ENCODE peak calls at places on chromosome 4, in seven cellular contexts. R is K562, T is HepG2, D is HCT116, Q is SK-N-SH, S is H1, O is GM12878. A is an unnamed sample.

GRCh38 chr4:25440478-25441030 is 63.5 kb downstream of the ANAPC4 start:
- DNase-seq in R (no peak), T (no peak), D (no peak), Q (no peak), S (peak), O (no peak), A (no peak)

GRCh38 chr4:8896071-8896470 is 24.4 kb upstream of the HMX1 start:
- DNase-seq in R (no peak), T (no peak), D (no peak), Q (no peak), S (no peak), O (no peak), A (no peak)

GRCh38 chr4:150096625-150097024 is 18.4 kb downstream of the DCLK2 start:
- DNase-seq in R (no peak), T (no peak), D (no peak), Q (no peak), S (no peak), O (no peak), A (no peak)

GRCh38 chr4:159770398-159770797 is 667.5 kb downstream of the RAPGEF2 start:
- DNase-seq in R (no peak), T (no peak), D (no peak), Q (no peak), S (no peak), O (no peak), A (no peak)

GRCh38 chr4:151853034-151853433 is 92.2 kb upstream of the GATB start:
- DNase-seq in R (no peak), T (no peak), D (no peak), Q (no peak), S (no peak), O (no peak), A (no peak)

GRCh38 chr4:74665346-74665745 is 129.0 kb downstream of the BTC start:
- DNase-seq in R (no peak), T (no peak), D (peak), Q (no peak), S (no peak), O (no peak), A (no peak)

GRCh38 chr4:95546866-95547707 is 1.7 kb downstream of the UNC5C start:
- DNase-seq in R (no peak), T (no peak), D (no peak), Q (peak), S (peak), O (no peak), A (no peak)

GRCh38 chr4:128310266-128310697 is 22.7 kb upstream of the PGRMC2 start:
- DNase-seq in R (no peak), T (peak), D (no peak), Q (peak), S (peak), O (no peak), A (no peak)

GRCh38 chr4:74874785-74875367 is 58.0 kb upstream of the PARM1 start:
- DNase-seq in R (peak), T (peak), D (peak), Q (peak), S (no peak), O (peak), A (peak)

GRCh38 chr4:109040441-109040840 is 262.0 kb downstream of the COL25A1 start:
- DNase-seq in R (no peak), T (no peak), D (no peak), Q (no peak), S (no peak), O (no peak), A (no peak)

GRCh38 chr4:66972087-66972486 is 573.2 kb downstream of the CENPC start:
- DNase-seq in R (no peak), T (no peak), D (no peak), Q (no peak), S (no peak), O (no peak), A (no peak)

GRCh38 chr4:87103691-87104187 is 116.7 kb downstream of the KLHL8 start:
- DNase-seq in R (no peak), T (no peak), D (peak), Q (no peak), S (no peak), O (no peak), A (no peak)

GRCh38 chr4:88216395-88216794 is 58.0 kb upstream of the ABCG2 start:
- DNase-seq in R (no peak), T (peak), D (no peak), Q (no peak), S (peak), O (no peak), A (no peak)

GRCh38 chr4:105741548-105741947 is 33.0 kb downstream of the GSTCD start:
- DNase-seq in R (no peak), T (no peak), D (no peak), Q (peak), S (no peak), O (no peak), A (no peak)

GRCh38 chr4:85244638-85245037 is 230.3 kb upstream of the ARHGAP24 start:
- DNase-seq in R (no peak), T (no peak), D (no peak), Q (no peak), S (no peak), O (no peak), A (no peak)

GRCh38 chr4:85246055-85246454 is 228.9 kb upstream of the ARHGAP24 start:
- DNase-seq in R (no peak), T (no peak), D (no peak), Q (no peak), S (no peak), O (no peak), A (no peak)

GRCh38 chr4:85243857-85244256 is 231.1 kb upstream of the ARHGAP24 start:
- DNase-seq in R (no peak), T (no peak), D (no peak), Q (peak), S (no peak), O (no peak), A (no peak)
- TF ChIP-seq JUND in R (no peak), T (no peak), D (no peak), Q (no peak), S (no peak), O (no peak), A (no peak)

DNA sequence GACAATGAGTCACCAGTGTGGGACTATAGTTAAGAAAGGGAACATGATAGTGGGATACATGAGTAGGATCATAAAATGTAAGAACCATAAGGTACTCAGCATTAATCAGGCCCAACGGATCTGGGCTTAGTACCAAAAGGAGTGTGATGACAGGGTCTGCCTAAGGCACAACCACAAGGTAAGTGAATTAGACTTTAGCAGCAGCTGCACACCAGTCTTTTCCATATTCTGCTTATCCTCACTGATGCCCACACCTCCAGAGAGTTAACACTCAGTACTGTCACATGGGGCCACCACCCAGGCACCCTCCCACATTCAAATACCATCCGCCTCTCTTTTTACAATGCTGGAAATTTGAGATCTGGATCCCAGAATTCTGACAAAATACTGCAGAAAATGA is 135.5 kb upstream of the ADGRL3 start:
- DNase-seq in R (no peak), T (no peak), D (no peak), Q (no peak), S (no peak), O (no peak), A (no peak)
- TF ChIP-seq JUND in R (no peak), T (no peak), D (no peak), Q (no peak), S (no peak), O (no peak), A (no peak)

GRCh38 chr4:116639070-116639577 is 446.3 kb downstream of the TRAM1L1 start:
- DNase-seq in R (no peak), T (no peak), D (no peak), Q (peak), S (no peak), O (no peak), A (no peak)
- TF ChIP-seq JUND in R (no peak), T (no peak), D (no peak), Q (no peak), S (no peak), O (no peak), A (no peak)

GRCh38 chr4:17956245-17956644 is 65.3 kb downstream of the LCORL start:
- DNase-seq in R (no peak), T (no peak), D (no peak), Q (no peak), S (no peak), O (no peak), A (no peak)

GRCh38 chr4:17957689-17958088 is 63.9 kb downstream of the LCORL start:
- DNase-seq in R (no peak), T (no peak), D (no peak), Q (no peak), S (no peak), O (no peak), A (no peak)

GRCh38 chr4:17961249-17961648 is 60.3 kb downstream of the LCORL start:
- DNase-seq in R (no peak), T (no peak), D (no peak), Q (no peak), S (no peak), O (no peak), A (no peak)

GRCh38 chr4:17962171-17962570 is 59.4 kb downstream of the LCORL start:
- DNase-seq in R (no peak), T (no peak), D (no peak), Q (no peak), S (no peak), O (no peak), A (no peak)

GRCh38 chr4:17958185-17958584 is 63.4 kb downstream of the LCORL start:
- DNase-seq in R (no peak), T (no peak), D (no peak), Q (no peak), S (no peak), O (no peak), A (no peak)
- TF ChIP-seq JUND in R (no peak), T (no peak), D (no peak), Q (no peak), S (no peak), O (no peak), A (no peak)

GRCh38 chr4:164446516-164446915 is 307.4 kb upstream of the SMIM31 start:
- DNase-seq in R (no peak), T (no peak), D (no peak), Q (no peak), S (no peak), O (no peak), A (no peak)
- TF ChIP-seq JUND in R (no peak), T (no peak), D (no peak), Q (no peak), S (no peak), O (no peak), A (no peak)

GRCh38 chr4:157196050-157196449 is 24.5 kb upstream of the GRIA2 start:
- DNase-seq in R (no peak), T (no peak), D (no peak), Q (no peak), S (no peak), O (no peak), A (no peak)
- TF ChIP-seq JUND in R (no peak), T (no peak), D (no peak), Q (no peak), S (no peak), O (no peak), A (no peak)

DNA sequence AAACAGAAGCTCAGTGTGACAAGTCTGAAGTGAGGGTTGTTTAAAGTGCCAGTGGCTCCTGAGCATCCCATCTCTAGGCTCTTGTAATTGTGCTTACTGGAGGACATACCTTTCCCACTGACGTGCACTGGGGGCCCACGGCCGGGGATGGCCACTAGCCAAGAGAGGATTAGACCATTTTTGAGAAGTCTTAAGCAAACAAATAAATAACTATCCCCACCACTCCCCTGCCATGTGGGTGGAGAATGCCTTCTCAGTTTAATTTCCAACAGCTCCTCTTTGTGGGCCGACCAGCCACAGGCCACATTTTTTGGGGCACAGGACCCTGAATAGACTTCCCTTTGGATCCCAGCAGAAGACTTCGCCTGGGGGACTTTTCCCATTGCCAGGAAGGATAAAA is 125.0 kb upstream of the MSX1 start:
- DNase-seq in R (no peak), T (no peak), D (no peak), Q (no peak), S (no peak), O (no peak), A (no peak)
- TF ChIP-seq JUND in R (no peak), T (no peak), D (no peak), Q (no peak), S (no peak), O (no peak), A (no peak)

GRCh38 chr4:38804654-38805295 is at the start of gene TLR1:
- DNase-seq in R (no peak), T (peak), D (peak), Q (peak), S (no peak), O (peak), A (no peak)

GRCh38 chr4:38800366-38800765 is 4.2 kb downstream of the TLR1 start:
- DNase-seq in R (no peak), T (no peak), D (no peak), Q (no peak), S (no peak), O (no peak), A (no peak)

GRCh38 chr4:38803833-38804653 is 548 bp downstream of the TLR1 start:
- DNase-seq in R (no peak), T (no peak), D (no peak), Q (no peak), S (no peak), O (peak), A (no peak)

GRCh38 chr4:38800956-38801450 is 3.6 kb downstream of the TLR1 start:
- DNase-seq in R (no peak), T (no peak), D (no peak), Q (no peak), S (no peak), O (no peak), A (no peak)

GRCh38 chr4:38802561-38803355 is 1.8 kb downstream of the TLR1 start:
- DNase-seq in R (no peak), T (no peak), D (no peak), Q (no peak), S (no peak), O (no peak), A (no peak)
- TF ChIP-seq JUND in R (no peak), T (no peak), D (no peak), Q (no peak), S (no peak), O (no peak), A (no peak)